ENCODE peak calls at places on chromosomes 1 and 21, in eight cellular contexts. Y is thoracic aorta; X is neural progenitor cell; V is heart left ventricle; P is RWPE1; D is CD8-positive, alpha-beta T cell; S is dorsolateral prefrontal cortex; I is SJSA1. B is an unnamed sample.

GRCh38 chr1:162373541-162374375 is 2.9 kb downstream of the SPATA46 start:
- DNase-seq in Y (no peak), X (no peak), V (no peak), P (peak; percentile 55), D (no peak), S (no peak), I (no peak), B (no peak)

GRCh38 chr1:203342192-203342940 is 8.6 kb downstream of the FMOD start:
- DNase-seq in Y (no peak), X (peak; percentile 79), V (peak; percentile 53), P (peak; percentile 85), D (peak; percentile 50), S (no peak), I (peak; percentile 36), B (peak; percentile 55)

GRCh38 chr1:6464514-6464836 is 1.5 kb downstream of the TNFRSF25 start:
- DNase-seq in Y (no peak), X (no peak), V (peak; percentile 73), P (no peak), D (no peak), S (no peak), I (no peak), B (no peak)

GRCh38 chr21:17351766-17352165 is 161.1 kb upstream of the CXADR start:
- DNase-seq in Y (no peak), X (no peak), V (no peak), P (no peak), D (no peak), S (no peak), I (no peak), B (no peak)

GRCh38 chr21:35995522-35996088 is 64.7 kb downstream of the SETD4 start:
- DNase-seq in Y (no peak), X (no peak), V (no peak), P (no peak), D (no peak), S (no peak), I (no peak), B (peak; percentile 32)

GRCh38 chr1:113479713-113480676 is 89.7 kb downstream of the MAGI3 start:
- DNase-seq in Y (no peak), X (no peak), V (no peak), P (no peak), D (no peak), S (no peak), I (peak; percentile 28), B (no peak)

GRCh38 chr1:226397011-226397926 is 10.6 kb downstream of the PARP1 start:
- DNase-seq in Y (no peak), X (no peak), V (no peak), P (no peak), D (no peak), S (no peak), I (no peak), B (no peak)

GRCh38 chr1:100458925-100459814 is 78.8 kb upstream of the GPR88 start:
- DNase-seq in Y (no peak), X (peak; percentile 82), V (peak; percentile 66), P (peak; percentile 73), D (peak; percentile 74), S (peak; percentile 76), I (peak; percentile 50), B (peak; percentile 58)

GRCh38 chr1:187763976-187764375 is 935.2 kb downstream of the PLA2G4A start:
- DNase-seq in Y (no peak), X (no peak), V (no peak), P (no peak), D (no peak), S (no peak), I (no peak), B (no peak)

GRCh38 chr1:66366618-66367017 is 167.3 kb upstream of the SGIP1 start:
- DNase-seq in Y (no peak), X (no peak), V (no peak), P (no peak), D (no peak), S (no peak), I (no peak), B (no peak)

GRCh38 chr1:2523891-2524609 is 2.3 kb downstream of the PANK4 start:
- DNase-seq in Y (no peak), X (no peak), V (no peak), P (no peak), D (peak; percentile 72), S (no peak), I (no peak), B (no peak)

GRCh38 chr1:8025671-8026144 is 401 bp downstream of the ERRFI1 start:
- DNase-seq in Y (no peak), X (no peak), V (no peak), P (no peak), D (no peak), S (peak; percentile 58), I (peak; percentile 44), B (no peak)

GRCh38 chr1:234722904-234723588 is 113.1 kb upstream of the IRF2BP2 start:
- DNase-seq in Y (peak; percentile 77), X (no peak), V (peak; percentile 66), P (peak; percentile 94), D (peak; percentile 53), S (no peak), I (peak; percentile 53), B (peak; percentile 65)

GRCh38 chr1:10796029-10796944 is at the start of gene CASZ1:
- DNase-seq in Y (peak; percentile 13), X (peak; percentile 95), V (peak; percentile 90), P (peak; percentile 92), D (no peak), S (peak; percentile 86), I (peak; percentile 70), B (no peak)

GRCh38 chr21:16534408-16535099 is 804.8 kb downstream of the USP25 start:
- DNase-seq in Y (no peak), X (no peak), V (peak; percentile 83), P (no peak), D (no peak), S (peak; percentile 57), I (peak; percentile 46), B (no peak)

GRCh38 chr1:62371375-62371774 is 52.1 kb upstream of the KANK4 start:
- DNase-seq in Y (no peak), X (no peak), V (no peak), P (no peak), D (no peak), S (no peak), I (no peak), B (no peak)

GRCh38 chr1:186681806-186682205 is 1.6 kb upstream of the PTGS2 start:
- DNase-seq in Y (no peak), X (no peak), V (no peak), P (no peak), D (no peak), S (no peak), I (no peak), B (no peak)

GRCh38 chr1:162720996-162721395 is 69.5 kb upstream of the HSD17B7 start:
- DNase-seq in Y (no peak), X (no peak), V (no peak), P (no peak), D (no peak), S (no peak), I (no peak), B (no peak)

GRCh38 chr1:109654519-109654918 is 1.4 kb upstream of the GSTM4 start:
- DNase-seq in Y (no peak), X (no peak), V (no peak), P (no peak), D (no peak), S (no peak), I (no peak), B (no peak)

GRCh38 chr1:205091043-205091740 is 6.9 kb upstream of the TMEM81 start:
- DNase-seq in Y (no peak), X (no peak), V (no peak), P (no peak), D (no peak), S (no peak), I (no peak), B (no peak)

GRCh38 chr1:43796111-43796581 is 88.8 kb downstream of the ST3GAL3 start:
- DNase-seq in Y (no peak), X (no peak), V (no peak), P (no peak), D (no peak), S (no peak), I (peak; percentile 39), B (no peak)

GRCh38 chr1:66436378-66437135 is 97.4 kb upstream of the SGIP1 start:
- DNase-seq in Y (no peak), X (no peak), V (no peak), P (peak; percentile 71), D (no peak), S (no peak), I (peak; percentile 46), B (no peak)

GRCh38 chr21:35840197-35840799 is 220.0 kb downstream of the SETD4 start:
- DNase-seq in Y (peak; percentile 17), X (peak; percentile 81), V (peak; percentile 48), P (peak; percentile 54), D (peak; percentile 49), S (no peak), I (peak; percentile 47), B (peak; percentile 78)

DNA sequence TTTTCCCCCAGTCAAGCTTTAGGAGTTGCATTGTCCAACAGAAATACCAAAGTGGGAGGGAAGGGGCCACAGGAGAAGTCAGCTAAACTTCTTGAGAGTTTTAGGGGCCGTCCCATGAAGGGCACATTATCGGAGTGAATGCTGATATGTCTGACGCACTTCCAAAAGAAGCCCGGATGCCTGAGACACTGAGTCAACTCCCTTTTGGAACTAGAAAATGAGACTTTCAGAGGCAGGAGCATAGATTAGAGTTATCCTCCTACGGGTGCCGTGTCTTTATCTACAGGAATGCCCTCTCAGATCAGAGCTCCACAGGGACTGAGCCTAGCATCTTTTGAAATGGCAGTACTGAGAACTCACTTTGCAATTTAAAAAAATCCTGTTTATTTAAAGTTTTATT is 13.1 kb downstream of the ACTN2 start:
- DNase-seq in Y (no peak), X (no peak), V (no peak), P (no peak), D (no peak), S (no peak), I (no peak), B (no peak)
- H3K27ac ChIP-seq in Y (peak overlapping the region; percentile 56), X (no peak overlapping the region), V (peak overlapping the region; percentile 90), P (no peak overlapping the region), D (no peak overlapping the region), S (no peak overlapping the region), I (no peak overlapping the region), B (no peak overlapping the region)

GRCh38 chr1:9164537-9164910 is 35.6 kb upstream of the GPR157 start:
- DNase-seq in Y (no peak), X (no peak), V (no peak), P (no peak), D (no peak), S (no peak), I (peak; percentile 30), B (no peak)
- H3K27ac ChIP-seq in Y (peak overlapping the region; percentile 85), X (no peak overlapping the region), V (peak overlapping the region; percentile 77), P (peak overlapping the region; percentile 83), D (no peak overlapping the region), S (peak overlapping the region; percentile 79), I (peak overlapping the region; percentile 77), B (no peak overlapping the region)

GRCh38 chr1:219797683-219798082 is 130.7 kb downstream of the SLC30A10 start:
- DNase-seq in Y (no peak), X (no peak), V (no peak), P (no peak), D (no peak), S (no peak), I (no peak), B (no peak)
- H3K27ac ChIP-seq in Y (no peak overlapping the region), X (no peak overlapping the region), V (no peak overlapping the region), P (no peak overlapping the region), D (no peak overlapping the region), S (no peak overlapping the region), I (no peak overlapping the region), B (no peak overlapping the region)

DNA sequence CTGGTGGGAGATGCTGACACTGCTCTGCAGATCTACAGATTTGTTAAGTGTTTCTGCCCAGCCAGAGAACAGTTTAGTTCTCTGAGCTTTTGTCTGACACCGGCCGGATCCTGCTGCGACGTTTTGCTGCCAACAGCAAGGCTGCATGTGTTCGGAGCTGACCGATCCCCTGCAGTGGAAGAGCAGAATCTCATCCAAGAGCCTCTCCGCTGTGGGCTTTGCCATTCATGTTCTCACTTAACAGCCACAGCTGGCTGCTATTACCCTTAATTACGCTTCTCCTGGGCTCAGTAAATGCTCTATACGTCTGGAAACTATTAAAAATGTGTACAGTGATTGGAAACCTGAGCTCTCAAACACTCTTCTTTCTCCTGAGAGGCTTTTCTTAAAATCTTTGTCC is 105.3 kb downstream of the BCAR3 start:
- DNase-seq in Y (no peak), X (peak; percentile 57), V (no peak), P (no peak), D (no peak), S (no peak), I (no peak), B (no peak)
- H3K27ac ChIP-seq in Y (no peak overlapping the region), X (peak overlapping the region; percentile 90), V (peak overlapping the region; percentile 49), P (peak overlapping the region; percentile 58), D (no peak overlapping the region), S (peak overlapping the region; percentile 55), I (no peak overlapping the region), B (no peak overlapping the region)